ENCODE peak calls at places on chromosomes 12 and 14, in ten cellular contexts. L is C1 segment of cervical spinal cord; I is NCI-H510A; J is endothelial cell of umbilical vein; R is naive thymus-derived CD8-positive, alpha-beta T cell; V is heart right ventricle; Y is endothelial cell; B is B cell; H is stimulated activated CD4-positive, alpha-beta T cell treated with anti-CD3 and anti-CD28 coated beads, Interleukin-1b, Interleukin-23, amount 100 ng/mL, for 1 hour; S is activated naive CD4-positive, alpha-beta T cell treated with anti-CD3 and anti-CD28 coated beads for 36 hours. M is an unnamed sample.

GRCh38 chr12:43281563-43281962 is 270.4 kb downstream of the ADAMTS20 start:
- DNase-seq in I (no peak), H (no peak), V (no peak), Y (no peak), J (no peak), R (no peak), L (no peak), S (no peak), B (no peak), M (no peak)

GRCh38 chr12:3727877-3728632 is 24.9 kb downstream of the CRACR2A start:
- DNase-seq in V (no peak), J (no peak), Y (no peak), L (no peak), S (peak; percentile 77), I (no peak), H (no peak), B (no peak), R (peak; percentile 23), M (no peak)

GRCh38 chr12:53952871-53953734 is 1.6 kb upstream of the HOXC12 start:
- DNase-seq in B (no peak), R (no peak), J (no peak), V (no peak), I (no peak), Y (no peak), S (no peak), L (no peak), H (no peak), M (no peak)

GRCh38 chr12:109347579-109347978 is at the start of gene MYO1H:
- DNase-seq in S (no peak), J (no peak), Y (no peak), V (no peak), I (no peak), B (no peak), H (no peak), R (no peak), L (no peak), M (no peak)

GRCh38 chr14:63641473-63642228 is at the start of gene WDR89:
- DNase-seq in J (peak; percentile 100), V (peak; percentile 93), B (peak; percentile 86), R (peak; percentile 97), H (peak; percentile 70), S (peak; percentile 98), Y (peak; percentile 91), L (peak; percentile 97), I (peak; percentile 97), M (peak; percentile 99)

GRCh38 chr12:112905451-112906089 is 1.2 kb upstream of the OAS1 start:
- DNase-seq in I (no peak), J (peak; percentile 15), S (no peak), H (no peak), B (no peak), Y (no peak), L (no peak), R (no peak), V (no peak), M (no peak)

GRCh38 chr12:72141381-72141780 is 130.8 kb upstream of the TRHDE start:
- DNase-seq in H (no peak), V (no peak), L (no peak), R (no peak), Y (no peak), J (no peak), S (no peak), B (no peak), I (no peak), M (peak; percentile 3)

GRCh38 chr12:96985515-96986362 is 78.7 kb downstream of the NEDD1 start:
- DNase-seq in Y (peak; percentile 57), I (no peak), S (peak; percentile 30), B (peak; percentile 73), J (peak; percentile 23), V (peak; percentile 14), H (peak; percentile 10), R (peak; percentile 53), L (no peak), M (peak; percentile 27)

GRCh38 chr14:54699087-54699530 is 132.2 kb downstream of the SAMD4A start:
- DNase-seq in J (no peak), B (no peak), I (no peak), H (no peak), Y (no peak), V (peak; percentile 39), L (no peak), S (no peak), R (no peak), M (no peak)

GRCh38 chr12:117361905-117362304 is 479 bp upstream of the NOS1 start:
- DNase-seq in B (no peak), R (no peak), Y (no peak), I (no peak), V (no peak), J (no peak), S (no peak), H (no peak), L (no peak), M (no peak)

GRCh38 chr14:95095991-95096390 is 61.3 kb downstream of the DICER1 start:
- DNase-seq in L (no peak), J (no peak), B (no peak), V (no peak), Y (no peak), S (no peak), H (no peak), I (no peak), R (no peak), M (no peak)

GRCh38 chr14:104222396-104223036 is 84.1 kb downstream of the KIF26A start:
- DNase-seq in V (no peak), B (no peak), I (no peak), J (no peak), Y (no peak), S (no peak), R (no peak), L (no peak), H (no peak), M (no peak)

GRCh38 chr14:53621433-53621832 is 335.2 kb downstream of the BMP4 start:
- DNase-seq in H (no peak), R (no peak), S (no peak), Y (no peak), L (no peak), I (no peak), J (no peak), V (no peak), B (no peak), M (peak; percentile 26)

GRCh38 chr12:34335819-34336262 is 313.5 kb downstream of the ALG10 start:
- DNase-seq in S (no peak), L (no peak), H (no peak), R (no peak), B (no peak), J (no peak), V (no peak), I (no peak), Y (no peak), M (no peak)

GRCh38 chr14:60196291-60196690 is 31.1 kb upstream of the DHRS7 start:
- DNase-seq in B (no peak), Y (no peak), V (no peak), L (no peak), R (no peak), J (no peak), S (no peak), I (no peak), H (no peak), M (no peak)

GRCh38 chr12:100026241-100026640 is 41.5 kb upstream of the ANKS1B start:
- DNase-seq in I (no peak), V (no peak), L (no peak), J (peak; percentile 61), S (no peak), H (no peak), R (no peak), B (no peak), Y (no peak), M (no peak)

GRCh38 chr14:24900281-24900868 is 149.6 kb downstream of the STXBP6 start:
- DNase-seq in Y (no peak), R (no peak), H (no peak), I (no peak), L (no peak), S (no peak), B (no peak), J (no peak), V (no peak), M (no peak)

GRCh38 chr14:64196668-64197411 is 97.3 kb downstream of the ESR2 start:
- DNase-seq in J (peak; percentile 22), H (no peak), R (no peak), I (peak; percentile 36), Y (peak; percentile 38), V (peak; percentile 61), S (peak; percentile 38), L (peak; percentile 43), B (peak; percentile 41), M (no peak)

GRCh38 chr12:115918763-115919162 is 358.7 kb downstream of the MED13L start:
- DNase-seq in J (no peak), I (no peak), B (no peak), V (no peak), S (no peak), H (no peak), L (no peak), Y (no peak), R (no peak), M (no peak)

GRCh38 chr14:87883750-87884149 is 109.2 kb downstream of the GALC start:
- DNase-seq in R (no peak), J (no peak), V (no peak), B (no peak), H (no peak), L (no peak), Y (no peak), S (no peak), I (no peak), M (no peak)

GRCh38 chr14:26863736-26864135 is 265.9 kb upstream of the NOVA1 start:
- DNase-seq in R (no peak), B (no peak), L (no peak), Y (no peak), S (no peak), H (no peak), J (peak; percentile 45), I (no peak), V (no peak), M (no peak)

GRCh38 chr12:24562761-24563392 is 386.0 kb downstream of the BCAT1 start:
- DNase-seq in H (no peak), S (no peak), B (peak; percentile 63), J (peak; percentile 64), I (no peak), R (no peak), L (no peak), Y (peak; percentile 56), V (peak; percentile 40), M (no peak)

GRCh38 chr14:21347201-21347600 is 36.6 kb downstream of the SUPT16H start:
- DNase-seq in L (no peak), I (no peak), V (no peak), H (no peak), S (no peak), Y (no peak), B (no peak), R (no peak), J (no peak), M (no peak)

GRCh38 chr14:70934084-70934483 is 26.8 kb downstream of the PCNX1 start:
- DNase-seq in V (no peak), I (no peak), Y (no peak), B (no peak), R (no peak), H (no peak), J (no peak), S (no peak), L (no peak), M (no peak)

GRCh38 chr12:24909667-24910066 is 39.2 kb downstream of the BCAT1 start:
- DNase-seq in I (no peak), J (peak; percentile 86), L (no peak), Y (no peak), B (no peak), R (no peak), H (no peak), V (no peak), S (no peak), M (no peak)

GRCh38 chr14:39680777-39681176 is 248.5 kb upstream of the FBXO33 start:
- DNase-seq in B (no peak), J (no peak), S (no peak), H (no peak), I (no peak), R (no peak), Y (no peak), V (no peak), L (no peak), M (peak; percentile 32)

GRCh38 chr14:71856199-71856919 is 75.9 kb upstream of the RGS6 start:
- DNase-seq in J (no peak), B (no peak), I (no peak), L (no peak), V (no peak), Y (no peak), H (no peak), R (no peak), S (peak; percentile 27), M (peak; percentile 84)

GRCh38 chr14:89429206-89430091 is 12.4 kb upstream of the FOXN3 start:
- DNase-seq in R (no peak), J (peak; percentile 46), L (no peak), B (no peak), S (peak; percentile 84), I (no peak), V (no peak), H (peak; percentile 18), Y (no peak), M (peak; percentile 58)

M was measured in OCI-LY7.